ENCODE peak calls at places on chromosome 16, in four cellular contexts. I is NCI-H2171; O is coronary artery; R is CD8-positive, alpha-beta memory T cell. E is an unnamed sample.

GRCh38 chr16:27426423-27427408 is 24.7 kb downstream of the IL21R start:
- DNase-seq in R (peak), O (peak), I (no peak), E (peak)

GRCh38 chr16:66085651-66086050 is 280.8 kb upstream of the CDH5 start:
- DNase-seq in R (no peak), O (no peak), I (no peak), E (no peak)

GRCh38 chr16:28103516-28104170 is 40.1 kb upstream of the GSG1L start:
- DNase-seq in I (no peak), R (no peak), O (no peak), E (no peak)

GRCh38 chr16:87951550-87952538 is 610 bp downstream of the BANP start:
- DNase-seq in I (peak), R (no peak), O (no peak), E (peak)

GRCh38 chr16:7861891-7862585 is 529.4 kb downstream of the RBFOX1 start:
- DNase-seq in O (no peak), I (no peak), R (no peak), E (no peak)

GRCh38 chr16:69509125-69509524 is 56.6 kb upstream of the NFAT5 start:
- DNase-seq in O (no peak), R (no peak), I (no peak), E (no peak)

GRCh38 chr16:29312835-29313558 is 93.5 kb downstream of the NPIPB11 start:
- DNase-seq in R (no peak), O (no peak), I (peak), E (peak)

GRCh38 chr16:55534773-55535172 is 25.9 kb downstream of the LPCAT2 start:
- DNase-seq in I (no peak), O (no peak), R (no peak), E (no peak)

GRCh38 chr16:86375370-86375769 is 135.0 kb upstream of the FOXF1 start:
- DNase-seq in O (no peak), R (no peak), I (no peak), E (no peak)

GRCh38 chr16:23388786-23389185 is 64.2 kb downstream of the COG7 start:
- DNase-seq in I (no peak), O (no peak), R (no peak), E (no peak)

GRCh38 chr16:85211247-85211910 is 99.1 kb upstream of the CIBAR2 start:
- DNase-seq in O (no peak), R (no peak), I (no peak), E (no peak)

GRCh38 chr16:87266846-87267245 is 50.3 kb downstream of the C16orf95 start:
- DNase-seq in O (no peak), R (no peak), I (no peak), E (no peak)

GRCh38 chr16:87576191-87576590 is 26.1 kb upstream of the JPH3 start:
- DNase-seq in I (no peak), O (no peak), R (no peak), E (peak)

GRCh38 chr16:89575247-89576172 is at the start of gene CPNE7:
- DNase-seq in O (no peak), I (peak), R (no peak), E (peak)

GRCh38 chr16:2720719-2721633 is 952 bp upstream of the PRSS27 start:
- DNase-seq in R (peak), I (peak), O (peak), E (peak)

GRCh38 chr16:65224994-65225393 is 103.1 kb upstream of the CDH11 start:
- DNase-seq in O (no peak), I (no peak), R (no peak), E (no peak)

GRCh38 chr16:86651823-86652222 is 73.5 kb downstream of the FOXL1 start:
- DNase-seq in O (no peak), R (no peak), I (no peak), E (no peak)

GRCh38 chr16:67470314-67470713 is 10.6 kb downstream of the ATP6V0D1 start:
- DNase-seq in O (no peak), R (no peak), I (no peak), E (no peak)

GRCh38 chr16:2769675-2770056 is 7.4 kb downstream of the ELOB start:
- DNase-seq in O (no peak), I (no peak), R (no peak), E (no peak)

GRCh38 chr16:67277294-67277998 is 1.9 kb upstream of the PLEKHG4 start:
- DNase-seq in O (no peak), I (no peak), R (no peak), E (no peak)

GRCh38 chr16:19348578-19349315 is 63.2 kb downstream of the CLEC19A start:
- DNase-seq in I (peak), R (no peak), O (no peak), E (peak)

GRCh38 chr16:87436225-87437172 is 44.4 kb downstream of the MAP1LC3B start:
- DNase-seq in R (no peak), I (no peak), O (no peak), E (peak)

GRCh38 chr16:3190949-3191353 is 2.9 kb downstream of the OR1F1 start:
- DNase-seq in R (peak), I (no peak), O (no peak), E (no peak)

GRCh38 chr16:72612271-72612670 is 435.7 kb downstream of the ZFHX3 start:
- DNase-seq in R (no peak), I (no peak), O (no peak), E (no peak)

GRCh38 chr16:49809561-49809960 is 46.4 kb downstream of the ZNF423 start:
- DNase-seq in O (no peak), R (no peak), I (no peak), E (no peak)

GRCh38 chr16:14509675-14510132 is 120.4 kb downstream of the PARN start:
- DNase-seq in O (no peak), R (no peak), I (no peak), E (no peak)

GRCh38 chr16:67558859-67559258 is 3.5 kb upstream of the CTCF start:
- DNase-seq in I (no peak), R (no peak), O (no peak), E (no peak)

GRCh38 chr16:72092832-72093447 is 480 bp downstream of the TXNL4B start:
- DNase-seq in R (no peak), O (no peak), I (no peak), E (no peak)

GRCh38 chr16:2341456-2342447 is 1.2 kb upstream of the ABCA3 start:
- DNase-seq in I (no peak), R (no peak), O (no peak), E (no peak)

GRCh38 chr16:29809850-29810698 is 1.9 kb upstream of the PRRT2 start:
- DNase-seq in I (peak), R (peak), O (peak), E (no peak)

GRCh38 chr16:10168258-10168657 is 14.0 kb downstream of the GRIN2A start:
- DNase-seq in I (no peak), O (no peak), R (no peak), E (no peak)

GRCh38 chr16:72649254-72649944 is 398.5 kb downstream of the ZFHX3 start:
- DNase-seq in R (no peak), O (no peak), I (no peak), E (no peak)

GRCh38 chr16:2518823-2519710 is 1.1 kb upstream of the AMDHD2 start:
- DNase-seq in O (no peak), R (no peak), I (no peak), E (no peak)

GRCh38 chr16:82715833-82716232 is 89.1 kb downstream of the CDH13 start:
- DNase-seq in O (no peak), I (no peak), R (no peak), E (no peak)

GRCh38 chr16:57863434-57864160 is 61.3 kb upstream of the KIFC3 start:
- DNase-seq in I (peak), R (no peak), O (peak), E (peak)